ENCODE peak calls at places on chromosomes 12 and 14, in six cellular contexts. L is mesenteric fat pad, Z is RPMI7951, F is PC-3, W is neural crest cell, C is AG09309. U is an unnamed sample.

GRCh38 chr12:25313591-25313990 is 62.9 kb upstream of the KRAS start:
- DNase-seq in L (no peak), Z (peak), F (peak), W (no peak), C (no peak), U (no peak)

GRCh38 chr12:69993433-69993832 is 168.4 kb downstream of the MYRFL start:
- DNase-seq in L (no peak), Z (no peak), F (no peak), W (no peak), C (no peak), U (no peak)

GRCh38 chr12:12079291-12079690 is 8.6 kb downstream of the BCL2L14 start:
- DNase-seq in L (no peak), Z (peak), F (no peak), W (no peak), C (no peak), U (no peak)

GRCh38 chr14:101587403-101587998 is 26.2 kb downstream of the DIO3 start:
- DNase-seq in L (peak), Z (no peak), F (no peak), W (no peak), C (no peak), U (no peak)

GRCh38 chr12:79689477-79690155 is 1.1 kb downstream of the PAWR start:
- DNase-seq in L (no peak), Z (peak), F (peak), W (peak), C (no peak), U (peak)

GRCh38 chr14:91242635-91243034 is 1.9 kb downstream of the GPR68 start:
- DNase-seq in L (no peak), Z (no peak), F (no peak), W (no peak), C (no peak), U (no peak)

GRCh38 chr12:112166051-112167015 is 41.0 kb downstream of the TRAFD1 start:
- DNase-seq in L (peak), Z (no peak), F (no peak), W (no peak), C (no peak), U (no peak)

GRCh38 chr12:98701166-98701565 is 56.1 kb downstream of the APAF1 start:
- DNase-seq in L (no peak), Z (no peak), F (no peak), W (no peak), C (no peak), U (no peak)

GRCh38 chr14:61625171-61625570 is 70.1 kb upstream of the HIF1A start:
- DNase-seq in L (no peak), Z (peak), F (peak), W (no peak), C (no peak), U (no peak)

GRCh38 chr12:93025145-93026103 is 96.3 kb upstream of the EEA1 start:
- DNase-seq in L (no peak), Z (peak), F (peak), W (no peak), C (peak), U (peak)

GRCh38 chr14:104350463-104351185 is 212.2 kb downstream of the KIF26A start:
- DNase-seq in L (peak), Z (no peak), F (no peak), W (no peak), C (no peak), U (no peak)

GRCh38 chr14:61444215-61444768 is 122.9 kb downstream of the PRKCH start:
- DNase-seq in L (no peak), Z (no peak), F (no peak), W (no peak), C (no peak), U (no peak)

GRCh38 chr12:57031228-57031670 is 14.9 kb upstream of the TAC3 start:
- DNase-seq in L (no peak), Z (no peak), F (no peak), W (no peak), C (no peak), U (no peak)

GRCh38 chr12:46387697-46388096 is 15.1 kb upstream of the SLC38A2 start:
- DNase-seq in L (no peak), Z (peak), F (no peak), W (no peak), C (no peak), U (no peak)

GRCh38 chr12:124687695-124688301 is 120.4 kb upstream of the NCOR2 start:
- DNase-seq in L (no peak), Z (no peak), F (no peak), W (no peak), C (no peak), U (no peak)

GRCh38 chr12:87274594-87275245 is 754.5 kb downstream of the C12orf50 start:
- DNase-seq in L (no peak), Z (peak), F (peak), W (no peak), C (no peak), U (peak)

GRCh38 chr14:24187538-24187915 is 1.1 kb downstream of the IPO4 start:
- DNase-seq in L (no peak), Z (no peak), F (no peak), W (no peak), C (no peak), U (no peak)

GRCh38 chr12:105331805-105332251 is 1.3 kb downstream of the C12orf75 start:
- DNase-seq in L (no peak), Z (peak), F (peak), W (no peak), C (no peak), U (peak)

GRCh38 chr12:117514016-117514415 is 152.6 kb upstream of the NOS1 start:
- DNase-seq in L (no peak), Z (no peak), F (no peak), W (no peak), C (no peak), U (no peak)

GRCh38 chr12:75613981-75614380 is 102.6 kb upstream of the KRR1 start:
- DNase-seq in L (no peak), Z (peak), F (no peak), W (no peak), C (no peak), U (no peak)

GRCh38 chr14:103382375-103382774 is 2.8 kb upstream of the MARK3 start:
- DNase-seq in L (no peak), Z (peak), F (no peak), W (no peak), C (no peak), U (peak)

GRCh38 chr14:32201816-32202467 is at the start of gene RNU6-7:
- DNase-seq in L (no peak), Z (peak), F (no peak), W (no peak), C (no peak), U (no peak)

GRCh38 chr12:12172106-12172511 is 94.7 kb downstream of the LRP6 start:
- DNase-seq in L (no peak), Z (peak), F (peak), W (no peak), C (peak), U (no peak)

GRCh38 chr12:46998811-46999368 is 80.5 kb upstream of the PCED1B start:
- DNase-seq in L (no peak), Z (peak), F (peak), W (no peak), C (peak), U (peak)

GRCh38 chr12:3777206-3777809 is 24.4 kb upstream of the CRACR2A start:
- DNase-seq in L (no peak), Z (peak), F (peak), W (no peak), C (no peak), U (peak)

GRCh38 chr14:68823434-68824206 is 30.8 kb upstream of the ZFP36L1 start:
- DNase-seq in L (no peak), Z (no peak), F (no peak), W (no peak), C (no peak), U (no peak)

GRCh38 chr12:6307521-6307920 is 3.0 kb upstream of the PLEKHG6 start:
- DNase-seq in L (no peak), Z (no peak), F (no peak), W (no peak), C (no peak), U (no peak)

GRCh38 chr14:46999661-47000060 is 348.1 kb upstream of the RPL10L start:
- DNase-seq in L (no peak), Z (no peak), F (no peak), W (no peak), C (no peak), U (no peak)

GRCh38 chr14:87108726-87109125 is 884.3 kb downstream of the GALC start:
- DNase-seq in L (no peak), Z (peak), F (no peak), W (no peak), C (peak), U (peak)

GRCh38 chr12:31868980-31869379 is 90.2 kb upstream of the RESF1 start:
- DNase-seq in L (no peak), Z (peak), F (no peak), W (no peak), C (no peak), U (peak)

GRCh38 chr12:90064759-90065158 is 356.1 kb upstream of the ATP2B1 start:
- DNase-seq in L (no peak), Z (peak), F (no peak), W (no peak), C (no peak), U (no peak)

GRCh38 chr12:5783274-5783920 is 161.7 kb downstream of the ANO2 start:
- DNase-seq in L (no peak), Z (no peak), F (no peak), W (no peak), C (no peak), U (no peak)

GRCh38 chr12:68977335-68977734 is 44.4 kb upstream of the CPM start:
- DNase-seq in L (no peak), Z (no peak), F (no peak), W (no peak), C (no peak), U (no peak)

U was measured in RKO.